ENCODE peak calls at places on chromosomes 5 and 9, in seven cellular contexts. One of them, this sample, is unnamed.

GRCh38 chr9:72210522-72210921 is 61.3 kb downstream of the GDA start:
- ATAC-seq in IMR-90: no peak
- ATAC-seq in activated CD8-positive, alpha-beta T cell treated with anti-CD3 and anti-CD28 coated beads for 36 hours: no peak
- ATAC-seq in DND-41: no peak
- ATAC-seq in pancreas: no peak
- ATAC-seq in left lung: no peak
- ATAC-seq in left cardiac atrium: no peak
- ATAC-seq in this sample: no peak

GRCh38 chr9:127739614-127740322 is 4.7 kb upstream of the TOR2A start:
- ATAC-seq in IMR-90: no peak
- ATAC-seq in activated CD8-positive, alpha-beta T cell treated with anti-CD3 and anti-CD28 coated beads for 36 hours: no peak
- ATAC-seq in DND-41: no peak
- ATAC-seq in pancreas: no peak
- ATAC-seq in left lung: no peak
- ATAC-seq in left cardiac atrium: peak; percentile 29
- ATAC-seq in this sample: no peak

GRCh38 chr9:109101202-109101595 is 18.5 kb downstream of the TMEM245 start:
- ATAC-seq in IMR-90: no peak
- ATAC-seq in activated CD8-positive, alpha-beta T cell treated with anti-CD3 and anti-CD28 coated beads for 36 hours: peak; percentile 19
- ATAC-seq in DND-41: peak; percentile 50
- ATAC-seq in pancreas: no peak
- ATAC-seq in left lung: no peak
- ATAC-seq in left cardiac atrium: no peak
- ATAC-seq in this sample: peak; percentile 49

GRCh38 chr5:175206651-175207050 is 237.3 kb downstream of the DRD1 start:
- ATAC-seq in IMR-90: no peak
- ATAC-seq in activated CD8-positive, alpha-beta T cell treated with anti-CD3 and anti-CD28 coated beads for 36 hours: no peak
- ATAC-seq in DND-41: no peak
- ATAC-seq in pancreas: no peak
- ATAC-seq in left lung: no peak
- ATAC-seq in left cardiac atrium: no peak
- ATAC-seq in this sample: no peak

GRCh38 chr5:158382473-158382872 is 523.5 kb upstream of the CLINT1 start:
- ATAC-seq in IMR-90: peak; percentile 91
- ATAC-seq in activated CD8-positive, alpha-beta T cell treated with anti-CD3 and anti-CD28 coated beads for 36 hours: peak; percentile 97
- ATAC-seq in DND-41: peak; percentile 89
- ATAC-seq in pancreas: peak; percentile 85
- ATAC-seq in left lung: peak; percentile 88
- ATAC-seq in left cardiac atrium: peak; percentile 94
- ATAC-seq in this sample: peak; percentile 83

GRCh38 chr5:140806834-140807775 is at the start of gene PCDHA4:
- ATAC-seq in IMR-90: no peak
- ATAC-seq in activated CD8-positive, alpha-beta T cell treated with anti-CD3 and anti-CD28 coated beads for 36 hours: no peak
- ATAC-seq in DND-41: no peak
- ATAC-seq in pancreas: peak; percentile 97
- ATAC-seq in left lung: peak; percentile 71
- ATAC-seq in left cardiac atrium: peak; percentile 53
- ATAC-seq in this sample: no peak

GRCh38 chr5:9924614-9925013 is 294.5 kb upstream of the TAS2R1 start:
- ATAC-seq in IMR-90: peak; percentile 90
- ATAC-seq in activated CD8-positive, alpha-beta T cell treated with anti-CD3 and anti-CD28 coated beads for 36 hours: no peak
- ATAC-seq in DND-41: no peak
- ATAC-seq in pancreas: no peak
- ATAC-seq in left lung: peak; percentile 94
- ATAC-seq in left cardiac atrium: no peak
- ATAC-seq in this sample: peak; percentile 43

GRCh38 chr9:121312169-121312568 is 44.2 kb downstream of the GSN start:
- ATAC-seq in IMR-90: no peak
- ATAC-seq in activated CD8-positive, alpha-beta T cell treated with anti-CD3 and anti-CD28 coated beads for 36 hours: no peak
- ATAC-seq in DND-41: no peak
- ATAC-seq in pancreas: no peak
- ATAC-seq in left lung: no peak
- ATAC-seq in left cardiac atrium: no peak
- ATAC-seq in this sample: no peak

GRCh38 chr5:3362606-3362910 is 233.1 kb upstream of the IRX1 start:
- ATAC-seq in IMR-90: no peak
- ATAC-seq in activated CD8-positive, alpha-beta T cell treated with anti-CD3 and anti-CD28 coated beads for 36 hours: no peak
- ATAC-seq in DND-41: no peak
- ATAC-seq in pancreas: no peak
- ATAC-seq in left lung: no peak
- ATAC-seq in left cardiac atrium: no peak
- ATAC-seq in this sample: no peak

GRCh38 chr5:106510321-106510720 is 1160.4 kb downstream of the EFNA5 start:
- ATAC-seq in IMR-90: no peak
- ATAC-seq in activated CD8-positive, alpha-beta T cell treated with anti-CD3 and anti-CD28 coated beads for 36 hours: no peak
- ATAC-seq in DND-41: no peak
- ATAC-seq in pancreas: no peak
- ATAC-seq in left lung: no peak
- ATAC-seq in left cardiac atrium: no peak
- ATAC-seq in this sample: no peak

GRCh38 chr9:88523056-88523455 is 11.9 kb upstream of the NXNL2 start:
- ATAC-seq in IMR-90: peak; percentile 65
- ATAC-seq in activated CD8-positive, alpha-beta T cell treated with anti-CD3 and anti-CD28 coated beads for 36 hours: no peak
- ATAC-seq in DND-41: no peak
- ATAC-seq in pancreas: peak; percentile 36
- ATAC-seq in left lung: no peak
- ATAC-seq in left cardiac atrium: no peak
- ATAC-seq in this sample: no peak

GRCh38 chr5:124669956-124670671 is 76.3 kb downstream of the ZNF608 start:
- ATAC-seq in IMR-90: peak; percentile 83
- ATAC-seq in activated CD8-positive, alpha-beta T cell treated with anti-CD3 and anti-CD28 coated beads for 36 hours: no peak
- ATAC-seq in DND-41: no peak
- ATAC-seq in pancreas: peak; percentile 16
- ATAC-seq in left lung: peak; percentile 55
- ATAC-seq in left cardiac atrium: peak; percentile 35
- ATAC-seq in this sample: no peak

GRCh38 chr9:131972889-131973288 is 106.8 kb downstream of the MED27 start:
- ATAC-seq in IMR-90: no peak
- ATAC-seq in activated CD8-positive, alpha-beta T cell treated with anti-CD3 and anti-CD28 coated beads for 36 hours: no peak
- ATAC-seq in DND-41: no peak
- ATAC-seq in pancreas: no peak
- ATAC-seq in left lung: no peak
- ATAC-seq in left cardiac atrium: no peak
- ATAC-seq in this sample: no peak

GRCh38 chr5:145981612-145982571 is 45.5 kb downstream of the SH3RF2 start:
- ATAC-seq in IMR-90: no peak
- ATAC-seq in activated CD8-positive, alpha-beta T cell treated with anti-CD3 and anti-CD28 coated beads for 36 hours: no peak
- ATAC-seq in DND-41: no peak
- ATAC-seq in pancreas: peak; percentile 30
- ATAC-seq in left lung: peak; percentile 87
- ATAC-seq in left cardiac atrium: no peak
- ATAC-seq in this sample: no peak

GRCh38 chr9:131087354-131087893 is 8.9 kb upstream of the AIF1L start:
- ATAC-seq in IMR-90: no peak
- ATAC-seq in activated CD8-positive, alpha-beta T cell treated with anti-CD3 and anti-CD28 coated beads for 36 hours: no peak
- ATAC-seq in DND-41: no peak
- ATAC-seq in pancreas: no peak
- ATAC-seq in left lung: no peak
- ATAC-seq in left cardiac atrium: no peak
- ATAC-seq in this sample: no peak

GRCh38 chr5:71925608-71926091 is 181.6 kb upstream of the MAP1B start:
- ATAC-seq in IMR-90: peak; percentile 37
- ATAC-seq in activated CD8-positive, alpha-beta T cell treated with anti-CD3 and anti-CD28 coated beads for 36 hours: no peak
- ATAC-seq in DND-41: no peak
- ATAC-seq in pancreas: peak; percentile 36
- ATAC-seq in left lung: peak; percentile 26
- ATAC-seq in left cardiac atrium: peak; percentile 85
- ATAC-seq in this sample: no peak

GRCh38 chr9:83639266-83639665 is 16.3 kb downstream of the IDNK start:
- ATAC-seq in IMR-90: no peak
- ATAC-seq in activated CD8-positive, alpha-beta T cell treated with anti-CD3 and anti-CD28 coated beads for 36 hours: no peak
- ATAC-seq in DND-41: no peak
- ATAC-seq in pancreas: no peak
- ATAC-seq in left lung: no peak
- ATAC-seq in left cardiac atrium: no peak
- ATAC-seq in this sample: no peak

GRCh38 chr9:112532427-112532826 is 45.8 kb downstream of the KIAA1958 start:
- ATAC-seq in IMR-90: peak; percentile 77
- ATAC-seq in activated CD8-positive, alpha-beta T cell treated with anti-CD3 and anti-CD28 coated beads for 36 hours: no peak
- ATAC-seq in DND-41: no peak
- ATAC-seq in pancreas: peak; percentile 80
- ATAC-seq in left lung: peak; percentile 86
- ATAC-seq in left cardiac atrium: peak; percentile 78
- ATAC-seq in this sample: no peak

GRCh38 chr5:121009058-121009457 is 545.0 kb downstream of the PRR16 start:
- ATAC-seq in IMR-90: no peak
- ATAC-seq in activated CD8-positive, alpha-beta T cell treated with anti-CD3 and anti-CD28 coated beads for 36 hours: no peak
- ATAC-seq in DND-41: no peak
- ATAC-seq in pancreas: peak; percentile 54
- ATAC-seq in left lung: peak; percentile 77
- ATAC-seq in left cardiac atrium: peak; percentile 53
- ATAC-seq in this sample: no peak

GRCh38 chr9:120983259-120983837 is 56.8 kb upstream of the TRAF1 start:
- ATAC-seq in IMR-90: no peak
- ATAC-seq in activated CD8-positive, alpha-beta T cell treated with anti-CD3 and anti-CD28 coated beads for 36 hours: no peak
- ATAC-seq in DND-41: no peak
- ATAC-seq in pancreas: no peak
- ATAC-seq in left lung: no peak
- ATAC-seq in left cardiac atrium: no peak
- ATAC-seq in this sample: no peak

GRCh38 chr9:121450241-121450640 is 49.4 kb downstream of the GGTA1 start:
- ATAC-seq in IMR-90: no peak
- ATAC-seq in activated CD8-positive, alpha-beta T cell treated with anti-CD3 and anti-CD28 coated beads for 36 hours: no peak
- ATAC-seq in DND-41: no peak
- ATAC-seq in pancreas: no peak
- ATAC-seq in left lung: no peak
- ATAC-seq in left cardiac atrium: peak; percentile 49
- ATAC-seq in this sample: no peak

GRCh38 chr5:124661317-124662141 is 84.9 kb downstream of the ZNF608 start:
- ATAC-seq in IMR-90: peak; percentile 68
- ATAC-seq in activated CD8-positive, alpha-beta T cell treated with anti-CD3 and anti-CD28 coated beads for 36 hours: no peak
- ATAC-seq in DND-41: no peak
- ATAC-seq in pancreas: peak; percentile 87
- ATAC-seq in left lung: peak; percentile 84
- ATAC-seq in left cardiac atrium: peak; percentile 27
- ATAC-seq in this sample: no peak

GRCh38 chr5:32733582-32734340 is 22.6 kb downstream of the NPR3 start:
- ATAC-seq in IMR-90: no peak
- ATAC-seq in activated CD8-positive, alpha-beta T cell treated with anti-CD3 and anti-CD28 coated beads for 36 hours: no peak
- ATAC-seq in DND-41: no peak
- ATAC-seq in pancreas: no peak
- ATAC-seq in left lung: no peak
- ATAC-seq in left cardiac atrium: no peak
- ATAC-seq in this sample: no peak

GRCh38 chr5:119396265-119396664 is 40.4 kb downstream of the TNFAIP8 start:
- ATAC-seq in IMR-90: no peak
- ATAC-seq in activated CD8-positive, alpha-beta T cell treated with anti-CD3 and anti-CD28 coated beads for 36 hours: peak; percentile 43
- ATAC-seq in DND-41: peak; percentile 51
- ATAC-seq in pancreas: no peak
- ATAC-seq in left lung: no peak
- ATAC-seq in left cardiac atrium: no peak
- ATAC-seq in this sample: peak; percentile 21

GRCh38 chr9:122370303-122370702 is 521 bp upstream of the PTGS1 start:
- ATAC-seq in IMR-90: no peak
- ATAC-seq in activated CD8-positive, alpha-beta T cell treated with anti-CD3 and anti-CD28 coated beads for 36 hours: peak; percentile 42
- ATAC-seq in DND-41: no peak
- ATAC-seq in pancreas: peak; percentile 54
- ATAC-seq in left lung: peak; percentile 49
- ATAC-seq in left cardiac atrium: no peak
- ATAC-seq in this sample: peak; percentile 9

GRCh38 chr5:121630402-121630801 is 221.3 kb upstream of the FTMT start:
- ATAC-seq in IMR-90: no peak
- ATAC-seq in activated CD8-positive, alpha-beta T cell treated with anti-CD3 and anti-CD28 coated beads for 36 hours: no peak
- ATAC-seq in DND-41: no peak
- ATAC-seq in pancreas: peak; percentile 36
- ATAC-seq in left lung: peak; percentile 33
- ATAC-seq in left cardiac atrium: no peak
- ATAC-seq in this sample: no peak

This sample was measured in activated T-helper 17 cell treated with anti-CD3 and anti-CD28 coated beads, Interleukin-2, amount 50 U/mL, for 72 hours.